ENCODE peak calls at places on chromosomes 11 and 22, in seven cellular contexts. I is activated CD4-positive, CD25-positive, alpha-beta regulatory T cell; Q is naive thymus-derived CD4-positive, alpha-beta T cell; W is epithelial cell of esophagus; N is NCI-H1105; L is MM.1S; Y is HTR-8/SVneo. Z is an unnamed sample.

GRCh38 chr22:37898441-37899181 is 7.5 kb upstream of the MICALL1 start:
- DNase-seq in W (peak), L (no peak), I (no peak), Y (no peak), Q (no peak), N (no peak), Z (no peak)

GRCh38 chr11:117606211-117606610 is 190.8 kb downstream of the DSCAML1 start:
- DNase-seq in L (peak), Q (no peak), N (no peak), Y (no peak), I (no peak), W (no peak), Z (no peak)

GRCh38 chr22:20586403-20586745 is 79.0 kb downstream of the MED15 start:
- DNase-seq in L (no peak), Y (no peak), N (no peak), W (no peak), Q (no peak), I (no peak), Z (no peak)

GRCh38 chr22:19879996-19880785 is 25.5 kb upstream of the GNB1L start:
- DNase-seq in Y (no peak), N (no peak), I (no peak), Q (no peak), L (no peak), W (no peak), Z (no peak)

GRCh38 chr11:72641522-72641899 is 32.7 kb downstream of the PDE2A start:
- DNase-seq in N (no peak), Q (no peak), W (no peak), Y (no peak), I (no peak), L (no peak), Z (no peak)

GRCh38 chr22:44811141-44811540 is 58.8 kb downstream of the ARHGAP8 start:
- DNase-seq in N (no peak), L (no peak), I (no peak), Y (no peak), W (no peak), Q (no peak), Z (no peak)

GRCh38 chr11:61509058-61510029 is 795 bp downstream of the LRRC10B start:
- DNase-seq in N (peak), I (no peak), Y (peak), W (peak), L (peak), Q (peak), Z (no peak)

GRCh38 chr11:121163658-121164308 is 62.7 kb downstream of the TECTA start:
- DNase-seq in I (no peak), L (no peak), Y (no peak), Q (no peak), W (peak), N (no peak), Z (no peak)

GRCh38 chr11:131748146-131749050 is 378.0 kb downstream of the NTM start:
- DNase-seq in W (peak), Q (no peak), L (peak), Y (peak), N (peak), I (no peak), Z (no peak)

GRCh38 chr11:111603633-111604130 is 1.4 kb downstream of the SIK2 start:
- DNase-seq in I (no peak), N (no peak), Y (no peak), W (peak), Q (peak), L (no peak), Z (no peak)

GRCh38 chr22:30245181-30245984 is 1.2 kb downstream of the LIF start:
- DNase-seq in N (no peak), W (no peak), I (no peak), Y (no peak), Q (no peak), L (no peak), Z (no peak)

GRCh38 chr11:109035261-109035660 is 370.4 kb downstream of the DDX10 start:
- DNase-seq in Q (no peak), L (no peak), W (no peak), I (no peak), Y (no peak), N (no peak), Z (no peak)

GRCh38 chr11:119779195-119780071 is 50.4 kb upstream of the NECTIN1 start:
- DNase-seq in Q (no peak), N (no peak), I (no peak), Y (no peak), W (no peak), L (no peak), Z (no peak)

GRCh38 chr11:58024601-58025091 is 965 bp downstream of the OR9Q1 start:
- DNase-seq in W (no peak), L (no peak), Y (no peak), N (no peak), I (no peak), Q (no peak), Z (no peak)

GRCh38 chr11:91686700-91687099 is 537.9 kb upstream of the FAT3 start:
- DNase-seq in Q (no peak), Y (no peak), I (no peak), W (no peak), N (peak), L (no peak), Z (no peak)

GRCh38 chr11:74341926-74342325 is 30.5 kb upstream of the P4HA3 start:
- DNase-seq in Q (no peak), L (no peak), W (no peak), N (no peak), I (no peak), Y (no peak), Z (no peak)

GRCh38 chr11:133516845-133517244 is 15.5 kb downstream of the OPCML start:
- DNase-seq in L (no peak), N (no peak), Q (no peak), I (no peak), W (no peak), Y (no peak), Z (no peak)

GRCh38 chr11:75673977-75674582 is 5.2 kb upstream of the MAP6 start:
- DNase-seq in I (no peak), L (peak), Q (no peak), N (no peak), Y (no peak), W (peak), Z (no peak)

GRCh38 chr22:44279059-44279340 is 33.8 kb downstream of the SHISAL1 start:
- DNase-seq in I (no peak), Y (no peak), N (no peak), L (no peak), W (no peak), Q (no peak), Z (no peak)

GRCh38 chr22:39852799-39853198 is 40.8 kb downstream of the ENTHD1 start:
- DNase-seq in Y (no peak), W (no peak), Q (no peak), I (no peak), N (no peak), L (no peak), Z (no peak)

GRCh38 chr11:93850585-93851018 is at the start of gene VSTM5:
- DNase-seq in Y (no peak), W (peak), Q (no peak), I (no peak), N (no peak), L (no peak), Z (no peak)